ENCODE peak calls at places on chromosomes 13 and 19, in five cellular contexts. One of them, this sample, is unnamed.

GRCh38 chr19:7915250-7916136 is 863 bp downstream of the TGFBR3L start:
- DNase-seq in globus pallidus: no peak
- DNase-seq in activated T-cell treated with anti-CD3 and anti-CD28 coated beads for 1 hour: no peak
- DNase-seq in fibroblast of mammary gland: no peak
- DNase-seq in hepatic stellate cell: no peak
- DNase-seq in this sample: no peak

GRCh38 chr19:34356875-34357274 is 8.1 kb upstream of the GPI start:
- DNase-seq in globus pallidus: no peak
- DNase-seq in activated T-cell treated with anti-CD3 and anti-CD28 coated beads for 1 hour: no peak
- DNase-seq in fibroblast of mammary gland: no peak
- DNase-seq in hepatic stellate cell: no peak
- DNase-seq in this sample: no peak

GRCh38 chr19:38155453-38155852 is 68.6 kb downstream of the DPF1 start:
- DNase-seq in globus pallidus: peak
- DNase-seq in activated T-cell treated with anti-CD3 and anti-CD28 coated beads for 1 hour: no peak
- DNase-seq in fibroblast of mammary gland: peak
- DNase-seq in hepatic stellate cell: no peak
- DNase-seq in this sample: peak

GRCh38 chr19:49347835-49348234 is 12.6 kb downstream of the CD37 start:
- DNase-seq in globus pallidus: no peak
- DNase-seq in activated T-cell treated with anti-CD3 and anti-CD28 coated beads for 1 hour: no peak
- DNase-seq in fibroblast of mammary gland: peak
- DNase-seq in hepatic stellate cell: peak
- DNase-seq in this sample: peak

GRCh38 chr13:100565291-100565690 is 23.3 kb downstream of the GGACT start:
- DNase-seq in globus pallidus: no peak
- DNase-seq in activated T-cell treated with anti-CD3 and anti-CD28 coated beads for 1 hour: no peak
- DNase-seq in fibroblast of mammary gland: no peak
- DNase-seq in hepatic stellate cell: no peak
- DNase-seq in this sample: no peak

GRCh38 chr19:32642771-32643170 is 32.2 kb downstream of the ANKRD27 start:
- DNase-seq in globus pallidus: no peak
- DNase-seq in activated T-cell treated with anti-CD3 and anti-CD28 coated beads for 1 hour: peak
- DNase-seq in fibroblast of mammary gland: no peak
- DNase-seq in hepatic stellate cell: no peak
- DNase-seq in this sample: no peak

GRCh38 chr19:12513531-12514061 is 29.0 kb upstream of the ZNF709 start:
- DNase-seq in globus pallidus: peak
- DNase-seq in activated T-cell treated with anti-CD3 and anti-CD28 coated beads for 1 hour: no peak
- DNase-seq in fibroblast of mammary gland: no peak
- DNase-seq in hepatic stellate cell: no peak
- DNase-seq in this sample: peak

GRCh38 chr19:1987197-1988187 is 28.0 kb downstream of the BTBD2 start:
- DNase-seq in globus pallidus: no peak
- DNase-seq in activated T-cell treated with anti-CD3 and anti-CD28 coated beads for 1 hour: no peak
- DNase-seq in fibroblast of mammary gland: peak
- DNase-seq in hepatic stellate cell: no peak
- DNase-seq in this sample: no peak

GRCh38 chr19:13162749-13163608 is 12.8 kb downstream of the IER2 start:
- DNase-seq in globus pallidus: peak
- DNase-seq in activated T-cell treated with anti-CD3 and anti-CD28 coated beads for 1 hour: peak
- DNase-seq in fibroblast of mammary gland: peak
- DNase-seq in hepatic stellate cell: peak
- DNase-seq in this sample: peak

GRCh38 chr13:75946746-75947397 is 310.7 kb downstream of the LMO7 start:
- DNase-seq in globus pallidus: peak
- DNase-seq in activated T-cell treated with anti-CD3 and anti-CD28 coated beads for 1 hour: no peak
- DNase-seq in fibroblast of mammary gland: no peak
- DNase-seq in hepatic stellate cell: no peak
- DNase-seq in this sample: no peak

GRCh38 chr19:658916-659839 is 3.8 kb downstream of the RNF126 start:
- DNase-seq in globus pallidus: no peak
- DNase-seq in activated T-cell treated with anti-CD3 and anti-CD28 coated beads for 1 hour: no peak
- DNase-seq in fibroblast of mammary gland: peak
- DNase-seq in hepatic stellate cell: peak
- DNase-seq in this sample: no peak

GRCh38 chr19:17244618-17245534 is 843 bp downstream of the NR2F6 start:
- DNase-seq in globus pallidus: no peak
- DNase-seq in activated T-cell treated with anti-CD3 and anti-CD28 coated beads for 1 hour: no peak
- DNase-seq in fibroblast of mammary gland: no peak
- DNase-seq in hepatic stellate cell: no peak
- DNase-seq in this sample: no peak

GRCh38 chr19:50759886-50760285 is 10.4 kb upstream of the GPR32 start:
- DNase-seq in globus pallidus: no peak
- DNase-seq in activated T-cell treated with anti-CD3 and anti-CD28 coated beads for 1 hour: no peak
- DNase-seq in fibroblast of mammary gland: peak
- DNase-seq in hepatic stellate cell: peak
- DNase-seq in this sample: no peak

GRCh38 chr13:67769063-67769986 is 539.2 kb upstream of the PCDH9 start:
- DNase-seq in globus pallidus: no peak
- DNase-seq in activated T-cell treated with anti-CD3 and anti-CD28 coated beads for 1 hour: no peak
- DNase-seq in fibroblast of mammary gland: no peak
- DNase-seq in hepatic stellate cell: no peak
- DNase-seq in this sample: no peak

GRCh38 chr19:532578-533484 is 1.3 kb downstream of the CDC34 start:
- DNase-seq in globus pallidus: peak
- DNase-seq in activated T-cell treated with anti-CD3 and anti-CD28 coated beads for 1 hour: no peak
- DNase-seq in fibroblast of mammary gland: peak
- DNase-seq in hepatic stellate cell: peak
- DNase-seq in this sample: peak

GRCh38 chr13:35855531-35856019 is 275.6 kb downstream of the DCLK1 start:
- DNase-seq in globus pallidus: no peak
- DNase-seq in activated T-cell treated with anti-CD3 and anti-CD28 coated beads for 1 hour: no peak
- DNase-seq in fibroblast of mammary gland: peak
- DNase-seq in hepatic stellate cell: no peak
- DNase-seq in this sample: no peak

GRCh38 chr13:26658972-26659371 is 101.5 kb downstream of the WASF3 start:
- DNase-seq in globus pallidus: no peak
- DNase-seq in activated T-cell treated with anti-CD3 and anti-CD28 coated beads for 1 hour: no peak
- DNase-seq in fibroblast of mammary gland: no peak
- DNase-seq in hepatic stellate cell: no peak
- DNase-seq in this sample: no peak

GRCh38 chr13:106426909-106427308 is 108.6 kb downstream of the EFNB2 start:
- DNase-seq in globus pallidus: no peak
- DNase-seq in activated T-cell treated with anti-CD3 and anti-CD28 coated beads for 1 hour: no peak
- DNase-seq in fibroblast of mammary gland: no peak
- DNase-seq in hepatic stellate cell: no peak
- DNase-seq in this sample: no peak

GRCh38 chr19:29404951-29405727 is 120.7 kb upstream of the VSTM2B start:
- DNase-seq in globus pallidus: no peak
- DNase-seq in activated T-cell treated with anti-CD3 and anti-CD28 coated beads for 1 hour: no peak
- DNase-seq in fibroblast of mammary gland: no peak
- DNase-seq in hepatic stellate cell: no peak
- DNase-seq in this sample: no peak

GRCh38 chr19:49506575-49507105 is 5.8 kb upstream of the FCGRT start:
- DNase-seq in globus pallidus: no peak
- DNase-seq in activated T-cell treated with anti-CD3 and anti-CD28 coated beads for 1 hour: peak
- DNase-seq in fibroblast of mammary gland: peak
- DNase-seq in hepatic stellate cell: no peak
- DNase-seq in this sample: peak

GRCh38 chr13:109494955-109495354 is 291.4 kb downstream of the IRS2 start:
- DNase-seq in globus pallidus: no peak
- DNase-seq in activated T-cell treated with anti-CD3 and anti-CD28 coated beads for 1 hour: no peak
- DNase-seq in fibroblast of mammary gland: peak
- DNase-seq in hepatic stellate cell: peak
- DNase-seq in this sample: no peak

GRCh38 chr13:20231839-20232555 is at the start of gene GJB6:
- DNase-seq in globus pallidus: no peak
- DNase-seq in activated T-cell treated with anti-CD3 and anti-CD28 coated beads for 1 hour: no peak
- DNase-seq in fibroblast of mammary gland: no peak
- DNase-seq in hepatic stellate cell: no peak
- DNase-seq in this sample: no peak

GRCh38 chr13:111489301-111489700 is 168.9 kb downstream of the TEX29 start:
- DNase-seq in globus pallidus: no peak
- DNase-seq in activated T-cell treated with anti-CD3 and anti-CD28 coated beads for 1 hour: no peak
- DNase-seq in fibroblast of mammary gland: no peak
- DNase-seq in hepatic stellate cell: no peak
- DNase-seq in this sample: no peak

GRCh38 chr13:74678308-74678958 is 544.2 kb upstream of the KLF12 start:
- DNase-seq in globus pallidus: no peak
- DNase-seq in activated T-cell treated with anti-CD3 and anti-CD28 coated beads for 1 hour: no peak
- DNase-seq in fibroblast of mammary gland: peak
- DNase-seq in hepatic stellate cell: no peak
- DNase-seq in this sample: no peak

GRCh38 chr19:19504754-19505668 is 10.3 kb downstream of the TSSK6 start:
- DNase-seq in globus pallidus: no peak
- DNase-seq in activated T-cell treated with anti-CD3 and anti-CD28 coated beads for 1 hour: no peak
- DNase-seq in fibroblast of mammary gland: no peak
- DNase-seq in hepatic stellate cell: no peak
- DNase-seq in this sample: no peak

GRCh38 chr19:42241279-42241678 is 1.1 kb downstream of the GSK3A start:
- DNase-seq in globus pallidus: no peak
- DNase-seq in activated T-cell treated with anti-CD3 and anti-CD28 coated beads for 1 hour: no peak
- DNase-seq in fibroblast of mammary gland: no peak
- DNase-seq in hepatic stellate cell: no peak
- DNase-seq in this sample: no peak